ENCODE peak calls at places on chromosome 20, in ten cellular contexts. U is neural crest cell, Y is AG09319, G is right atrium auricular region, I is OCI-LY7, F is GM06990, W is heart right ventricle, T is A673, S is H9, A is endothelial cell. H is an unnamed sample.
A peak's percentile ranks its signal among the peaks of the same experiment; 100 is the strongest.

GRCh38 chr20:37297066-37297736 is 7.7 kb downstream of the MANBAL start:
- DNase-seq in U (no peak), Y (no peak), G (no peak), I (no peak), F (no peak), W (no peak), T (no peak), S (no peak), A (no peak), H (no peak)

GRCh38 chr20:16528078-16528477 is 45.2 kb downstream of the KIF16B start:
- DNase-seq in U (no peak), Y (peak; percentile 76), G (no peak), I (no peak), F (no peak), W (no peak), T (no peak), S (no peak), A (no peak), H (no peak)

GRCh38 chr20:51505566-51505965 is 37.0 kb downstream of the NFATC2 start:
- DNase-seq in U (no peak), Y (no peak), G (no peak), I (no peak), F (no peak), W (no peak), T (no peak), S (no peak), A (no peak), H (no peak)

GRCh38 chr20:58182521-58183140 is 45.8 kb downstream of the ANKRD60 start:
- DNase-seq in U (no peak), Y (no peak), G (no peak), I (no peak), F (no peak), W (no peak), T (no peak), S (no peak), A (no peak), H (no peak)

GRCh38 chr20:52105045-52105572 is 86.5 kb downstream of the ZFP64 start:
- DNase-seq in U (no peak), Y (no peak), G (no peak), I (no peak), F (peak; percentile 20), W (peak; percentile 14), T (peak; percentile 87), S (peak; percentile 88), A (peak; percentile 56), H (peak; percentile 51)

GRCh38 chr20:33061626-33062025 is 7.9 kb downstream of the BPIFB3 start:
- DNase-seq in U (no peak), Y (no peak), G (no peak), I (no peak), F (no peak), W (no peak), T (no peak), S (no peak), A (no peak), H (no peak)

GRCh38 chr20:8997720-8998119 is 71.2 kb upstream of the PLCB4 start:
- DNase-seq in U (no peak), Y (no peak), G (no peak), I (no peak), F (no peak), W (no peak), T (no peak), S (no peak), A (no peak), H (no peak)

GRCh38 chr20:18729426-18729825 is 84.2 kb upstream of the SCP2D1 start:
- DNase-seq in U (no peak), Y (no peak), G (no peak), I (no peak), F (no peak), W (no peak), T (no peak), S (no peak), A (no peak), H (no peak)

GRCh38 chr20:20710847-20711315 is 1.6 kb downstream of the RALGAPA2 start:
- DNase-seq in U (no peak), Y (no peak), G (no peak), I (peak; percentile 32), F (no peak), W (no peak), T (no peak), S (no peak), A (no peak), H (no peak)

GRCh38 chr20:57027752-57028151 is 238.7 kb downstream of the BMP7 start:
- DNase-seq in U (no peak), Y (no peak), G (no peak), I (no peak), F (no peak), W (no peak), T (no peak), S (no peak), A (no peak), H (no peak)

GRCh38 chr20:48845721-48846306 is 18.0 kb upstream of the PREX1 start:
- DNase-seq in U (no peak), Y (no peak), G (no peak), I (no peak), F (no peak), W (no peak), T (no peak), S (no peak), A (no peak), H (no peak)

GRCh38 chr20:61949714-61950630 is 115.7 kb downstream of the TAF4 start:
- DNase-seq in U (no peak), Y (no peak), G (no peak), I (no peak), F (no peak), W (peak; percentile 2), T (no peak), S (no peak), A (no peak), H (no peak)

GRCh38 chr20:52552181-52552872 is 360.7 kb upstream of the ZFP64 start:
- DNase-seq in U (no peak), Y (no peak), G (no peak), I (no peak), F (no peak), W (no peak), T (no peak), S (no peak), A (no peak), H (no peak)

GRCh38 chr20:20085812-20086211 is 33.5 kb downstream of the CFAP61 start:
- DNase-seq in U (no peak), Y (no peak), G (no peak), I (no peak), F (no peak), W (no peak), T (no peak), S (no peak), A (no peak), H (no peak)

GRCh38 chr20:48691523-48691922 is 136.3 kb downstream of the PREX1 start:
- DNase-seq in U (no peak), Y (no peak), G (no peak), I (no peak), F (no peak), W (no peak), T (no peak), S (no peak), A (no peak), H (no peak)

GRCh38 chr20:2026004-2026403 is 32.1 kb upstream of the PDYN start:
- DNase-seq in U (no peak), Y (no peak), G (no peak), I (no peak), F (no peak), W (no peak), T (no peak), S (no peak), A (no peak), H (no peak)

GRCh38 chr20:23142162-23143050 is 56.3 kb upstream of the CD93 start:
- DNase-seq in U (no peak), Y (no peak), G (no peak), I (no peak), F (peak; percentile 63), W (no peak), T (no peak), S (no peak), A (no peak), H (peak; percentile 62)
- TF ChIP-seq CTCF in U (no peak), Y (no peak), G (no peak), I (no peak), F (no peak), W (no peak), T (no peak), S (no peak), A (no peak), H (no peak)

DNA sequence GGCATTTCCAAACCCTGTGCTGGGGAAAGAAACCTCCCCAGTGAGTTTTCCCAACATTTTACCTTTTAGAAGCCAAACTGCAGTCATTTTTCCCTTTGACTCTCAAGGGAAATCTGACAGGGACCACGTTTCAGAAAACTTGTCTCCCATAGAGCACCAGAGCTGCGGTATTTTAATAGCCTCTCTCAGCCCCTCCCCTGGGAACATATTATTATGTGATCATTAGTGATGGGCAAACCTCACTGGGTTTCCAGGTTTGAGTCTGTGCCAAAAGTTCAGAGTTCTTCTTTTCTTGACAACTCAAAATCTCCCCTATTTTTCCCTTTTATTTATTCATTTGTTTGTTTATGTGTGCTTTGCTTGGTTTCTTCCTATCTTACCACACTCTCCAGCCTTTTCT is 36.6 kb upstream of the BMP2 start:
- DNase-seq in U (no peak), Y (no peak), G (no peak), I (no peak), F (no peak), W (no peak), T (no peak), S (no peak), A (no peak), H (no peak)
- TF ChIP-seq CTCF in U (no peak), Y (no peak), G (no peak), I (no peak), F (no peak), W (no peak), T (no peak), S (no peak), A (no peak), H (no peak)

DNA sequence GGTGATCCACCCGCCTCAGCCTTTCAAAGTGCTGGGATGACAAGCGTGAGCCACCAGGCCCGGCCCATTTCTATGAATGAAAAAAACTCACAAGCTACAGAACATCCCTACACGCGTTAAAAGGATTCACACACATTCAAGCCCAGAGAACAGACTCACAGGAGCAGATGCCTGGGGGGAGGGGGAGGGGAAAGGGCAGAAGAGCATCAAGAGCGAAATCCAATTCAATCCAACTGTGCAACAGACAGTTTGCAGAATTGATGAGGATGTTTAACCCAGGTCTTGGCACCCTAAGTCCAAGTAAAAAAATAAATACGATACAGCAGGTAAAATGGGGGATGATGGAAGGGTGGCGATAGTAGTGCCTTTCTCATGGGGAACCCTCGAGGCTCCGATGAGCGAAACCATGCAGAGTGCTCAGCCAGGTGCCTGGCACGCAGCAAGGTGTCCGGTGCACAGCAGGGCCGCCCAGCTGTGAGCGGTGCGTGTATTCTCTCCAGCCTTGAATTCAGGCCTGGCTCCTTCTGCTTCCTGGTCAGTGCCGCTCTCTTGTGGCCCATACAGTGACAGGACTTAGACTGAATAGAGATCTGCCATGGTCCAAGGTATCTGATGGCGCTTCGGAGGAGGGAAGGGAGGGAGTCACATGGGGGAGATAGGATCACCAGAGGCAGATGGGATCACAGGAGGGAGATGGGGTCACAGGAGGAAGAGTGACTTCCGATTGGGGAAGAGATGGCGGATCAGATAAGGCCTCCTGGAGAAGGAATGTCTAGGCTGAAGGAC is 35.4 kb upstream of the ANGPT4 start:
- DNase-seq in U (no peak), Y (no peak), G (no peak), I (no peak), F (no peak), W (no peak), T (no peak), S (no peak), A (no peak), H (no peak)
- TF ChIP-seq CTCF in U (no peak), Y (no peak), G (no peak), I (no peak), F (no peak), W (no peak), T (no peak), S (no peak), A (no peak), H (no peak)

GRCh38 chr20:43243672-43244269 is 54.1 kb upstream of the PTPRT start:
- DNase-seq in U (no peak), Y (no peak), G (no peak), I (peak; percentile 14), F (no peak), W (no peak), T (peak; percentile 36), S (peak; percentile 53), A (no peak), H (no peak)
- TF ChIP-seq CTCF in U (peak; percentile 24), Y (no peak), G (peak; percentile 25), I (peak; percentile 57), F (peak; percentile 41), W (peak; percentile 25), T (peak; percentile 51), S (peak; percentile 67), A (no peak), H (no peak)

H was measured in GM13976.